ENCODE peak calls at places on chromosomes 2 and 18, in seven cellular contexts. One of them, this sample, is unnamed.

GRCh38 chr2:30447149-30448045 is at the start of gene LCLAT1:
- DNase-seq in stimulated activated CD4-positive, alpha-beta T cell treated with anti-CD3 and anti-CD28 coated beads, Interleukin-12 subunit alpha, Interleukin-12 subunit beta, amount 100 ng/mL, for 48 hours: peak; percentile 82
- DNase-seq in fibroblast of pulmonary artery: peak; percentile 74
- DNase-seq in glutamatergic neuron: peak; percentile 86
- DNase-seq in NCI-H146: peak; percentile 78
- DNase-seq in NCI-H1694: peak; percentile 36
- DNase-seq in NAMALWA: peak; percentile 86
- DNase-seq in this sample: peak; percentile 78

GRCh38 chr2:109348645-109349554 is 219.9 kb downstream of the SH3RF3 start:
- DNase-seq in fibroblast of pulmonary artery: no peak
- DNase-seq in glutamatergic neuron: no peak
- DNase-seq in NCI-H146: no peak
- DNase-seq in NCI-H1694: peak; percentile 43
- DNase-seq in NAMALWA: no peak
- DNase-seq in stimulated activated CD4-positive, alpha-beta T cell treated with anti-CD3 and anti-CD28 coated beads, Interleukin-12 subunit alpha, Interleukin-12 subunit beta, amount 100 ng/mL, for 48 hours: no peak
- DNase-seq in this sample: no peak

GRCh38 chr2:218257390-218257981 is 3.3 kb upstream of the GPBAR1 start:
- DNase-seq in NAMALWA: peak; percentile 88
- DNase-seq in NCI-H1694: no peak
- DNase-seq in fibroblast of pulmonary artery: peak; percentile 36
- DNase-seq in NCI-H146: no peak
- DNase-seq in stimulated activated CD4-positive, alpha-beta T cell treated with anti-CD3 and anti-CD28 coated beads, Interleukin-12 subunit alpha, Interleukin-12 subunit beta, amount 100 ng/mL, for 48 hours: peak; percentile 62
- DNase-seq in glutamatergic neuron: peak; percentile 46
- DNase-seq in this sample: peak; percentile 60

GRCh38 chr2:217274578-217274977 is 414.7 kb upstream of the TNP1 start:
- DNase-seq in fibroblast of pulmonary artery: no peak
- DNase-seq in NCI-H1694: no peak
- DNase-seq in glutamatergic neuron: no peak
- DNase-seq in NCI-H146: no peak
- DNase-seq in stimulated activated CD4-positive, alpha-beta T cell treated with anti-CD3 and anti-CD28 coated beads, Interleukin-12 subunit alpha, Interleukin-12 subunit beta, amount 100 ng/mL, for 48 hours: no peak
- DNase-seq in NAMALWA: no peak
- DNase-seq in this sample: no peak

GRCh38 chr2:98730851-98731708 is at the start of gene MGAT4A:
- DNase-seq in stimulated activated CD4-positive, alpha-beta T cell treated with anti-CD3 and anti-CD28 coated beads, Interleukin-12 subunit alpha, Interleukin-12 subunit beta, amount 100 ng/mL, for 48 hours: peak; percentile 72
- DNase-seq in glutamatergic neuron: peak; percentile 78
- DNase-seq in fibroblast of pulmonary artery: peak; percentile 27
- DNase-seq in NCI-H1694: no peak
- DNase-seq in NCI-H146: peak; percentile 75
- DNase-seq in NAMALWA: peak; percentile 73
- DNase-seq in this sample: peak; percentile 76

GRCh38 chr2:177275041-177275440 is 10.5 kb upstream of the NFE2L2 start:
- DNase-seq in NAMALWA: no peak
- DNase-seq in glutamatergic neuron: no peak
- DNase-seq in stimulated activated CD4-positive, alpha-beta T cell treated with anti-CD3 and anti-CD28 coated beads, Interleukin-12 subunit alpha, Interleukin-12 subunit beta, amount 100 ng/mL, for 48 hours: no peak
- DNase-seq in NCI-H1694: no peak
- DNase-seq in NCI-H146: no peak
- DNase-seq in fibroblast of pulmonary artery: peak; percentile 95
- DNase-seq in this sample: no peak

GRCh38 chr2:204108301-204108700 is 171.7 kb downstream of the ICOS start:
- DNase-seq in NCI-H146: peak; percentile 35
- DNase-seq in stimulated activated CD4-positive, alpha-beta T cell treated with anti-CD3 and anti-CD28 coated beads, Interleukin-12 subunit alpha, Interleukin-12 subunit beta, amount 100 ng/mL, for 48 hours: peak; percentile 47
- DNase-seq in glutamatergic neuron: no peak
- DNase-seq in NAMALWA: peak; percentile 41
- DNase-seq in fibroblast of pulmonary artery: no peak
- DNase-seq in NCI-H1694: peak; percentile 16
- DNase-seq in this sample: peak; percentile 46

GRCh38 chr2:6027066-6027465 is 334.9 kb downstream of the SOX11 start:
- DNase-seq in NCI-H1694: no peak
- DNase-seq in NAMALWA: no peak
- DNase-seq in NCI-H146: no peak
- DNase-seq in stimulated activated CD4-positive, alpha-beta T cell treated with anti-CD3 and anti-CD28 coated beads, Interleukin-12 subunit alpha, Interleukin-12 subunit beta, amount 100 ng/mL, for 48 hours: no peak
- DNase-seq in glutamatergic neuron: no peak
- DNase-seq in fibroblast of pulmonary artery: no peak
- DNase-seq in this sample: no peak

GRCh38 chr2:27885246-27885645 is 4.9 kb downstream of the RBKS start:
- DNase-seq in NCI-H1694: no peak
- DNase-seq in fibroblast of pulmonary artery: peak; percentile 17
- DNase-seq in stimulated activated CD4-positive, alpha-beta T cell treated with anti-CD3 and anti-CD28 coated beads, Interleukin-12 subunit alpha, Interleukin-12 subunit beta, amount 100 ng/mL, for 48 hours: no peak
- DNase-seq in glutamatergic neuron: no peak
- DNase-seq in NAMALWA: no peak
- DNase-seq in NCI-H146: no peak
- DNase-seq in this sample: no peak

GRCh38 chr2:128278979-128279378 is 39.7 kb downstream of the HS6ST1 start:
- DNase-seq in NAMALWA: no peak
- DNase-seq in glutamatergic neuron: peak; percentile 20
- DNase-seq in NCI-H1694: no peak
- DNase-seq in stimulated activated CD4-positive, alpha-beta T cell treated with anti-CD3 and anti-CD28 coated beads, Interleukin-12 subunit alpha, Interleukin-12 subunit beta, amount 100 ng/mL, for 48 hours: no peak
- DNase-seq in NCI-H146: no peak
- DNase-seq in fibroblast of pulmonary artery: no peak
- DNase-seq in this sample: no peak

GRCh38 chr2:156445311-156446218 is 9.4 kb downstream of the GPD2 start:
- DNase-seq in NAMALWA: no peak
- DNase-seq in stimulated activated CD4-positive, alpha-beta T cell treated with anti-CD3 and anti-CD28 coated beads, Interleukin-12 subunit alpha, Interleukin-12 subunit beta, amount 100 ng/mL, for 48 hours: no peak
- DNase-seq in NCI-H1694: no peak
- DNase-seq in NCI-H146: no peak
- DNase-seq in fibroblast of pulmonary artery: peak; percentile 87
- DNase-seq in glutamatergic neuron: no peak
- DNase-seq in this sample: no peak

GRCh38 chr2:181457741-181458425 is 697 bp downstream of the ITGA4 start:
- DNase-seq in stimulated activated CD4-positive, alpha-beta T cell treated with anti-CD3 and anti-CD28 coated beads, Interleukin-12 subunit alpha, Interleukin-12 subunit beta, amount 100 ng/mL, for 48 hours: peak; percentile 49
- DNase-seq in fibroblast of pulmonary artery: peak; percentile 58
- DNase-seq in NCI-H146: peak; percentile 10
- DNase-seq in NCI-H1694: no peak
- DNase-seq in NAMALWA: peak; percentile 65
- DNase-seq in glutamatergic neuron: peak; percentile 47
- DNase-seq in this sample: peak; percentile 41

GRCh38 chr2:207632575-207633492 is 7.6 kb upstream of the METTL21A start:
- DNase-seq in NCI-H146: no peak
- DNase-seq in glutamatergic neuron: no peak
- DNase-seq in stimulated activated CD4-positive, alpha-beta T cell treated with anti-CD3 and anti-CD28 coated beads, Interleukin-12 subunit alpha, Interleukin-12 subunit beta, amount 100 ng/mL, for 48 hours: no peak
- DNase-seq in NAMALWA: no peak
- DNase-seq in fibroblast of pulmonary artery: peak; percentile 66
- DNase-seq in NCI-H1694: no peak
- DNase-seq in this sample: no peak

GRCh38 chr2:46703588-46703987 is 212.0 kb downstream of the MCFD2 start:
- DNase-seq in glutamatergic neuron: no peak
- DNase-seq in NAMALWA: no peak
- DNase-seq in NCI-H1694: no peak
- DNase-seq in fibroblast of pulmonary artery: no peak
- DNase-seq in stimulated activated CD4-positive, alpha-beta T cell treated with anti-CD3 and anti-CD28 coated beads, Interleukin-12 subunit alpha, Interleukin-12 subunit beta, amount 100 ng/mL, for 48 hours: no peak
- DNase-seq in NCI-H146: no peak
- DNase-seq in this sample: no peak

GRCh38 chr2:19272039-19272438 is 86.4 kb downstream of the OSR1 start:
- DNase-seq in NCI-H146: no peak
- DNase-seq in NAMALWA: no peak
- DNase-seq in stimulated activated CD4-positive, alpha-beta T cell treated with anti-CD3 and anti-CD28 coated beads, Interleukin-12 subunit alpha, Interleukin-12 subunit beta, amount 100 ng/mL, for 48 hours: no peak
- DNase-seq in glutamatergic neuron: no peak
- DNase-seq in fibroblast of pulmonary artery: no peak
- DNase-seq in NCI-H1694: no peak
- DNase-seq in this sample: no peak

GRCh38 chr18:77482190-77482928 is 232.7 kb downstream of the GALR1 start:
- DNase-seq in glutamatergic neuron: no peak
- DNase-seq in NAMALWA: no peak
- DNase-seq in NCI-H146: peak; percentile 84
- DNase-seq in NCI-H1694: no peak
- DNase-seq in fibroblast of pulmonary artery: no peak
- DNase-seq in stimulated activated CD4-positive, alpha-beta T cell treated with anti-CD3 and anti-CD28 coated beads, Interleukin-12 subunit alpha, Interleukin-12 subunit beta, amount 100 ng/mL, for 48 hours: no peak
- DNase-seq in this sample: no peak

GRCh38 chr2:156753766-156754165 is 317.6 kb downstream of the GPD2 start:
- DNase-seq in fibroblast of pulmonary artery: no peak
- DNase-seq in stimulated activated CD4-positive, alpha-beta T cell treated with anti-CD3 and anti-CD28 coated beads, Interleukin-12 subunit alpha, Interleukin-12 subunit beta, amount 100 ng/mL, for 48 hours: no peak
- DNase-seq in NCI-H146: no peak
- DNase-seq in NAMALWA: no peak
- DNase-seq in NCI-H1694: no peak
- DNase-seq in glutamatergic neuron: no peak
- DNase-seq in this sample: no peak

This sample was measured in stimulated activated CD8-positive, alpha-beta memory T cell treated with anti-CD3 and anti-CD28 coated beads, Interleukin-15, amount 100 ng/mL, for 48 hours.